ENCODE peak calls at places on chromosome 14, in nine cellular contexts. One of them, this sample, is unnamed.

GRCh38 chr14:30751646-30752416 is 122.5 kb upstream of the COCH start:
- DNase-seq in esophagus squamous epithelium: no peak
- DNase-seq in K562: no peak
- DNase-seq in Peyer's patch: no peak
- DNase-seq in heart left ventricle: no peak
- DNase-seq in ovary: no peak
- DNase-seq in transverse colon: no peak
- DNase-seq in uterus: no peak
- DNase-seq in HCT116: no peak
- DNase-seq in this sample: no peak

GRCh38 chr14:99081156-99081765 is 190.7 kb downstream of the BCL11B start:
- DNase-seq in esophagus squamous epithelium: no peak
- DNase-seq in K562: no peak
- DNase-seq in Peyer's patch: no peak
- DNase-seq in heart left ventricle: no peak
- DNase-seq in ovary: no peak
- DNase-seq in transverse colon: no peak
- DNase-seq in uterus: no peak
- DNase-seq in HCT116: no peak
- DNase-seq in this sample: no peak

GRCh38 chr14:54001189-54001878 is 44.7 kb upstream of the BMP4 start:
- DNase-seq in esophagus squamous epithelium: no peak
- DNase-seq in K562: no peak
- DNase-seq in Peyer's patch: no peak
- DNase-seq in heart left ventricle: no peak
- DNase-seq in ovary: no peak
- DNase-seq in transverse colon: no peak
- DNase-seq in uterus: no peak
- DNase-seq in HCT116: no peak
- DNase-seq in this sample: no peak

GRCh38 chr14:59097681-59098080 is 90.8 kb upstream of the DAAM1 start:
- DNase-seq in esophagus squamous epithelium: no peak
- DNase-seq in K562: no peak
- DNase-seq in Peyer's patch: no peak
- DNase-seq in heart left ventricle: no peak
- DNase-seq in ovary: no peak
- DNase-seq in transverse colon: no peak
- DNase-seq in uterus: no peak
- DNase-seq in HCT116: no peak
- DNase-seq in this sample: no peak

GRCh38 chr14:69876221-69876847 is 2.9 kb upstream of the SMOC1 start:
- DNase-seq in esophagus squamous epithelium: no peak
- DNase-seq in K562: no peak
- DNase-seq in Peyer's patch: no peak
- DNase-seq in heart left ventricle: no peak
- DNase-seq in ovary: no peak
- DNase-seq in transverse colon: no peak
- DNase-seq in uterus: no peak
- DNase-seq in HCT116: no peak
- DNase-seq in this sample: no peak

GRCh38 chr14:51262868-51263267 is 22.8 kb downstream of the TMX1 start:
- DNase-seq in esophagus squamous epithelium: no peak
- DNase-seq in K562: no peak
- DNase-seq in Peyer's patch: no peak
- DNase-seq in heart left ventricle: no peak
- DNase-seq in ovary: no peak
- DNase-seq in transverse colon: no peak
- DNase-seq in uterus: no peak
- DNase-seq in HCT116: no peak
- DNase-seq in this sample: no peak

GRCh38 chr14:94306047-94306978 is 13.2 kb upstream of the SERPINA10 start:
- DNase-seq in esophagus squamous epithelium: no peak
- DNase-seq in K562: no peak
- DNase-seq in Peyer's patch: no peak
- DNase-seq in heart left ventricle: no peak
- DNase-seq in ovary: no peak
- DNase-seq in transverse colon: no peak
- DNase-seq in uterus: no peak
- DNase-seq in HCT116: no peak
- DNase-seq in this sample: no peak

GRCh38 chr14:68952544-68953535 is 26.3 kb downstream of the ACTN1 start:
- DNase-seq in esophagus squamous epithelium: no peak
- DNase-seq in K562: peak
- DNase-seq in Peyer's patch: no peak
- DNase-seq in heart left ventricle: peak
- DNase-seq in ovary: peak
- DNase-seq in transverse colon: no peak
- DNase-seq in uterus: peak
- DNase-seq in HCT116: no peak
- DNase-seq in this sample: no peak

GRCh38 chr14:75254381-75254821 is 24.2 kb upstream of the FOS start:
- DNase-seq in esophagus squamous epithelium: no peak
- DNase-seq in K562: no peak
- DNase-seq in Peyer's patch: no peak
- DNase-seq in heart left ventricle: no peak
- DNase-seq in ovary: no peak
- DNase-seq in transverse colon: peak
- DNase-seq in uterus: no peak
- DNase-seq in HCT116: no peak
- DNase-seq in this sample: no peak

GRCh38 chr14:27528328-27528727 is 930.5 kb upstream of the NOVA1 start:
- DNase-seq in esophagus squamous epithelium: no peak
- DNase-seq in K562: peak
- DNase-seq in Peyer's patch: no peak
- DNase-seq in heart left ventricle: no peak
- DNase-seq in ovary: no peak
- DNase-seq in transverse colon: no peak
- DNase-seq in uterus: no peak
- DNase-seq in HCT116: no peak
- DNase-seq in this sample: peak

GRCh38 chr14:102749393-102749792 is 27.9 kb upstream of the TRAF3 start:
- DNase-seq in esophagus squamous epithelium: no peak
- DNase-seq in K562: no peak
- DNase-seq in Peyer's patch: no peak
- DNase-seq in heart left ventricle: no peak
- DNase-seq in ovary: no peak
- DNase-seq in transverse colon: no peak
- DNase-seq in uterus: no peak
- DNase-seq in HCT116: no peak
- DNase-seq in this sample: no peak
- TF ChIP-seq POLR2A in esophagus squamous epithelium: no peak
- TF ChIP-seq POLR2A in K562: no peak
- TF ChIP-seq POLR2A in Peyer's patch: no peak
- TF ChIP-seq POLR2A in heart left ventricle: no peak
- TF ChIP-seq POLR2A in ovary: no peak
- TF ChIP-seq POLR2A in transverse colon: no peak
- TF ChIP-seq POLR2A in uterus: no peak
- TF ChIP-seq POLR2A in HCT116: no peak
- TF ChIP-seq POLR2A in this sample: no peak

GRCh38 chr14:89635615-89636014 is 218.6 kb upstream of the FOXN3 start:
- DNase-seq in esophagus squamous epithelium: no peak
- DNase-seq in K562: no peak
- DNase-seq in Peyer's patch: no peak
- DNase-seq in heart left ventricle: no peak
- DNase-seq in ovary: no peak
- DNase-seq in transverse colon: no peak
- DNase-seq in uterus: no peak
- DNase-seq in HCT116: no peak
- DNase-seq in this sample: no peak
- TF ChIP-seq POLR2A in esophagus squamous epithelium: no peak
- TF ChIP-seq POLR2A in K562: no peak
- TF ChIP-seq POLR2A in Peyer's patch: no peak
- TF ChIP-seq POLR2A in heart left ventricle: no peak
- TF ChIP-seq POLR2A in ovary: no peak
- TF ChIP-seq POLR2A in transverse colon: no peak
- TF ChIP-seq POLR2A in uterus: no peak
- TF ChIP-seq POLR2A in HCT116: no peak
- TF ChIP-seq POLR2A in this sample: no peak

GRCh38 chr14:100201701-100202100 is 37.2 kb upstream of the YY1 start:
- DNase-seq in esophagus squamous epithelium: no peak
- DNase-seq in K562: no peak
- DNase-seq in Peyer's patch: no peak
- DNase-seq in heart left ventricle: no peak
- DNase-seq in ovary: no peak
- DNase-seq in transverse colon: no peak
- DNase-seq in uterus: no peak
- DNase-seq in HCT116: no peak
- DNase-seq in this sample: no peak

GRCh38 chr14:100203146-100203545 is 35.8 kb upstream of the YY1 start:
- DNase-seq in esophagus squamous epithelium: no peak
- DNase-seq in K562: no peak
- DNase-seq in Peyer's patch: no peak
- DNase-seq in heart left ventricle: no peak
- DNase-seq in ovary: no peak
- DNase-seq in transverse colon: no peak
- DNase-seq in uterus: no peak
- DNase-seq in HCT116: no peak
- DNase-seq in this sample: no peak

GRCh38 chr14:100202712-100203111 is 36.2 kb upstream of the YY1 start:
- DNase-seq in esophagus squamous epithelium: no peak
- DNase-seq in K562: no peak
- DNase-seq in Peyer's patch: no peak
- DNase-seq in heart left ventricle: no peak
- DNase-seq in ovary: no peak
- DNase-seq in transverse colon: no peak
- DNase-seq in uterus: no peak
- DNase-seq in HCT116: no peak
- DNase-seq in this sample: no peak

GRCh38 chr14:100200311-100200710 is 38.6 kb upstream of the YY1 start:
- DNase-seq in esophagus squamous epithelium: no peak
- DNase-seq in K562: no peak
- DNase-seq in Peyer's patch: no peak
- DNase-seq in heart left ventricle: no peak
- DNase-seq in ovary: no peak
- DNase-seq in transverse colon: no peak
- DNase-seq in uterus: no peak
- DNase-seq in HCT116: no peak
- DNase-seq in this sample: no peak

GRCh38 chr14:100203962-100204834 is 34.7 kb upstream of the YY1 start:
- DNase-seq in esophagus squamous epithelium: no peak
- DNase-seq in K562: no peak
- DNase-seq in Peyer's patch: no peak
- DNase-seq in heart left ventricle: no peak
- DNase-seq in ovary: no peak
- DNase-seq in transverse colon: no peak
- DNase-seq in uterus: no peak
- DNase-seq in HCT116: no peak
- DNase-seq in this sample: no peak
- TF ChIP-seq POLR2A in esophagus squamous epithelium: no peak
- TF ChIP-seq POLR2A in K562: no peak
- TF ChIP-seq POLR2A in Peyer's patch: no peak
- TF ChIP-seq POLR2A in heart left ventricle: no peak
- TF ChIP-seq POLR2A in ovary: no peak
- TF ChIP-seq POLR2A in transverse colon: no peak
- TF ChIP-seq POLR2A in uterus: no peak
- TF ChIP-seq POLR2A in HCT116: no peak
- TF ChIP-seq POLR2A in this sample: no peak

GRCh38 chr14:49770212-49770817 is 2.4 kb downstream of the KLHDC2 start:
- DNase-seq in esophagus squamous epithelium: no peak
- DNase-seq in K562: peak
- DNase-seq in Peyer's patch: no peak
- DNase-seq in heart left ventricle: no peak
- DNase-seq in ovary: no peak
- DNase-seq in transverse colon: peak
- DNase-seq in uterus: no peak
- DNase-seq in HCT116: no peak
- DNase-seq in this sample: no peak
- TF ChIP-seq POLR2A in esophagus squamous epithelium: no peak
- TF ChIP-seq POLR2A in K562: no peak
- TF ChIP-seq POLR2A in Peyer's patch: peak
- TF ChIP-seq POLR2A in heart left ventricle: no peak
- TF ChIP-seq POLR2A in ovary: no peak
- TF ChIP-seq POLR2A in transverse colon: peak
- TF ChIP-seq POLR2A in uterus: no peak
- TF ChIP-seq POLR2A in HCT116: no peak
- TF ChIP-seq POLR2A in this sample: no peak

DNA sequence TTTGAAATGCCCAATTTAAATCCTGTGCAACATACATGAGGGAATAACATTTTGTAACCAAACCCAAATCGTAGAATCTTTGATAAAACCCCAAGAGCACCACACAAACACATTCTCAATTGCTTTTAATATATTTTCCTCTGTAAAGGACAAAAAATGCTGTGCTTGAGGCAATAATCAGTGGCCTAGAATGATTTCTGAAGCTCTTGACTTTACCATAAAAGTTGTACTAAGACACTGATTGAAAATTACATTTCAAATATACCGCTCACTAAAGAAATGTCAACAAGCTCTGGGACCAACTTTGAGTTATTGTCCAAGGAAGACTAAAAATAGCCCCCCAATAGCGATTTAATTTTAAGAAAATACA is 1.5 kb downstream of the EML5 start:
- DNase-seq in esophagus squamous epithelium: no peak
- DNase-seq in K562: no peak
- DNase-seq in Peyer's patch: no peak
- DNase-seq in heart left ventricle: no peak
- DNase-seq in ovary: no peak
- DNase-seq in transverse colon: no peak
- DNase-seq in uterus: no peak
- DNase-seq in HCT116: no peak
- DNase-seq in this sample: no peak
- TF ChIP-seq POLR2A in esophagus squamous epithelium: no peak
- TF ChIP-seq POLR2A in K562: no peak
- TF ChIP-seq POLR2A in Peyer's patch: no peak
- TF ChIP-seq POLR2A in heart left ventricle: no peak
- TF ChIP-seq POLR2A in ovary: no peak
- TF ChIP-seq POLR2A in transverse colon: no peak
- TF ChIP-seq POLR2A in uterus: no peak
- TF ChIP-seq POLR2A in HCT116: no peak
- TF ChIP-seq POLR2A in this sample: no peak

GRCh38 chr14:93184391-93185332 is at the start of the genes LYSET and MOAP1:
- DNase-seq in esophagus squamous epithelium: peak
- DNase-seq in K562: peak
- DNase-seq in Peyer's patch: peak
- DNase-seq in heart left ventricle: peak
- DNase-seq in ovary: peak
- DNase-seq in transverse colon: peak
- DNase-seq in uterus: peak
- DNase-seq in HCT116: no peak
- DNase-seq in this sample: peak
- TF ChIP-seq POLR2A in esophagus squamous epithelium: peak
- TF ChIP-seq POLR2A in K562: peak
- TF ChIP-seq POLR2A in Peyer's patch: peak
- TF ChIP-seq POLR2A in heart left ventricle: no peak
- TF ChIP-seq POLR2A in ovary: peak
- TF ChIP-seq POLR2A in transverse colon: peak
- TF ChIP-seq POLR2A in uterus: peak
- TF ChIP-seq POLR2A in HCT116: peak
- TF ChIP-seq POLR2A in this sample: peak

GRCh38 chr14:73721101-73721821 is 7.1 kb upstream of the PNMA1 start:
- DNase-seq in esophagus squamous epithelium: no peak
- DNase-seq in K562: no peak
- DNase-seq in Peyer's patch: no peak
- DNase-seq in heart left ventricle: no peak
- DNase-seq in ovary: peak
- DNase-seq in transverse colon: no peak
- DNase-seq in uterus: no peak
- DNase-seq in HCT116: no peak
- DNase-seq in this sample: no peak
- TF ChIP-seq POLR2A in esophagus squamous epithelium: no peak
- TF ChIP-seq POLR2A in K562: no peak
- TF ChIP-seq POLR2A in Peyer's patch: no peak
- TF ChIP-seq POLR2A in heart left ventricle: no peak
- TF ChIP-seq POLR2A in ovary: no peak
- TF ChIP-seq POLR2A in transverse colon: no peak
- TF ChIP-seq POLR2A in uterus: no peak
- TF ChIP-seq POLR2A in HCT116: no peak
- TF ChIP-seq POLR2A in this sample: no peak